ENCODE peak calls at places on chromosomes 2 and 18, in nine cellular contexts. Q is A549, V is Peyer's patch, Z is mucosa of descending colon, O is H9, F is neuronal stem cell, P is ovary, C is testis, W is GM23248. B is an unnamed sample. For H3K9me3, the result is how much of the 10 kb centered on the place peaks cover.

GRCh38 chr2:143513081-143513480 is 383.9 kb downstream of the ARHGAP15 start:
- DNase-seq in C (peak), Z (peak), W (peak), V (no peak), O (peak), F (peak), Q (peak), P (peak), B (peak)

GRCh38 chr2:18593496-18593895 is 4.1 kb upstream of the NT5C1B start:
- DNase-seq in P (no peak), W (no peak), C (no peak), V (no peak), O (no peak), Q (no peak), F (no peak), Z (no peak), B (no peak)

GRCh38 chr2:198757069-198757468 is 700.7 kb downstream of the SATB2 start:
- DNase-seq in F (no peak), W (no peak), Z (no peak), C (no peak), V (no peak), P (no peak), O (no peak), Q (no peak), B (no peak)

GRCh38 chr18:23629444-23629946 is 33.2 kb downstream of the ANKRD29 start:
- DNase-seq in Z (peak), O (no peak), V (peak), W (no peak), P (no peak), Q (peak), F (no peak), C (no peak), B (no peak)

GRCh38 chr2:150147889-150148683 is 339.4 kb downstream of the RND3 start:
- DNase-seq in Z (no peak), F (no peak), W (no peak), V (no peak), Q (no peak), C (no peak), P (no peak), O (no peak), B (no peak)

GRCh38 chr18:3722662-3723433 is 272.9 kb downstream of the TGIF1 start:
- DNase-seq in P (no peak), Q (no peak), F (no peak), W (no peak), O (no peak), V (no peak), Z (no peak), C (no peak), B (no peak)

GRCh38 chr2:218962859-218963492 is 3.5 kb downstream of the CDK5R2 start:
- DNase-seq in Q (peak), O (peak), Z (peak), W (peak), V (peak), C (peak), P (peak), F (peak), B (peak)

GRCh38 chr2:46094689-46095088 is 202.5 kb upstream of the EPAS1 start:
- DNase-seq in O (no peak), Z (no peak), C (no peak), Q (no peak), F (no peak), V (no peak), W (peak), P (no peak), B (no peak)

GRCh38 chr2:117717072-117717471 is 97.4 kb upstream of the DDX18 start:
- DNase-seq in C (no peak), P (no peak), W (no peak), V (no peak), Q (no peak), F (no peak), Z (no peak), O (no peak), B (no peak)

GRCh38 chr2:225114924-225115323 is 72.7 kb upstream of the DOCK10 start:
- DNase-seq in Q (no peak), W (no peak), V (no peak), O (no peak), C (no peak), P (no peak), Z (no peak), F (no peak), B (no peak)

GRCh38 chr2:1527153-1527992 is 114.1 kb downstream of the TPO start:
- DNase-seq in F (no peak), Z (no peak), C (no peak), V (no peak), W (no peak), Q (no peak), P (no peak), O (no peak), B (no peak)

GRCh38 chr2:98936133-98936916 is at the start of gene CRACDL:
- DNase-seq in P (no peak), C (peak), W (peak), F (peak), Q (no peak), V (no peak), O (no peak), Z (peak), B (no peak)

GRCh38 chr2:90069290-90069894 is 1377.9 kb downstream of the RPIA start:
- DNase-seq in W (peak), P (no peak), V (peak), O (no peak), F (peak), C (peak), Q (peak), Z (peak), B (peak)

GRCh38 chr2:110869472-110870446 is 137.4 kb downstream of the ACOXL start:
- DNase-seq in O (peak), Z (no peak), V (peak), W (peak), Q (no peak), C (no peak), F (no peak), P (no peak), B (peak)

GRCh38 chr2:188808921-188809320 is 165.3 kb upstream of the COL3A1 start:
- DNase-seq in W (peak), C (no peak), Q (no peak), F (no peak), P (no peak), V (no peak), O (no peak), Z (no peak), B (no peak)

GRCh38 chr2:28393115-28393836 is 618 bp downstream of the FOSL2 start:
- DNase-seq in O (no peak), F (no peak), P (peak), V (peak), Z (peak), C (peak), Q (no peak), W (peak), B (peak)

GRCh38 chr2:18749912-18750526 is 160.7 kb upstream of the NT5C1B start:
- DNase-seq in F (peak), Q (peak), W (peak), Z (peak), C (peak), V (peak), O (no peak), P (peak), B (peak)

GRCh38 chr2:151630372-151630771 is 103.9 kb downstream of the NEB start:
- DNase-seq in F (no peak), Z (no peak), C (no peak), W (no peak), Q (no peak), O (no peak), V (no peak), P (no peak), B (no peak)

GRCh38 chr2:158969717-158970521 is 1.5 kb downstream of the TANC1 start:
- DNase-seq in V (peak), P (peak), Z (peak), Q (no peak), W (peak), F (peak), C (peak), O (peak), B (peak)

GRCh38 chr2:170052151-170052550 is 125.8 kb upstream of the MYO3B start:
- DNase-seq in V (no peak), Q (no peak), P (no peak), Z (no peak), O (no peak), W (peak), C (no peak), F (no peak), B (no peak)

GRCh38 chr2:36441816-36442215 is 86.2 kb downstream of the CRIM1 start:
- DNase-seq in Z (no peak), F (no peak), V (no peak), W (peak), O (no peak), Q (no peak), P (no peak), C (no peak), B (no peak)

GRCh38 chr2:139386401-139386800 is 606.2 kb upstream of the NXPH2 start:
- DNase-seq in F (no peak), O (no peak), Q (no peak), Z (no peak), P (no peak), C (no peak), V (no peak), W (no peak), B (no peak)

GRCh38 chr18:57630759-57631660 is 9.4 kb upstream of the NARS1 start:
- DNase-seq in F (no peak), P (no peak), Z (no peak), Q (no peak), O (no peak), V (no peak), C (no peak), W (peak), B (no peak)

GRCh38 chr2:15983496-15983895 is 43.1 kb downstream of the MYCN start:
- DNase-seq in P (no peak), Q (no peak), Z (no peak), O (no peak), C (no peak), F (no peak), W (no peak), V (no peak), B (peak)
- H3K9me3 ChIP-seq in P (under half), Q (under half), Z (under half), O (under half), C (under half), F (under half), W (under half), V (under half), B (under half)

GRCh38 chr2:229178706-229179105 is 92.4 kb downstream of the PID1 start:
- DNase-seq in V (no peak), C (no peak), W (no peak), O (no peak), Z (no peak), P (no peak), F (no peak), Q (no peak), B (no peak)

GRCh38 chr2:229179598-229179997 is 91.5 kb downstream of the PID1 start:
- DNase-seq in P (no peak), C (peak), O (no peak), Z (no peak), F (no peak), Q (no peak), W (no peak), V (no peak), B (no peak)

GRCh38 chr2:229178117-229178516 is 93.0 kb downstream of the PID1 start:
- DNase-seq in W (no peak), O (no peak), F (no peak), Z (no peak), C (no peak), V (no peak), P (no peak), Q (no peak), B (no peak)

GRCh38 chr2:229176136-229176535 is 95.0 kb downstream of the PID1 start:
- DNase-seq in V (no peak), P (no peak), Q (no peak), C (no peak), F (no peak), W (no peak), Z (no peak), O (no peak), B (no peak)

DNA sequence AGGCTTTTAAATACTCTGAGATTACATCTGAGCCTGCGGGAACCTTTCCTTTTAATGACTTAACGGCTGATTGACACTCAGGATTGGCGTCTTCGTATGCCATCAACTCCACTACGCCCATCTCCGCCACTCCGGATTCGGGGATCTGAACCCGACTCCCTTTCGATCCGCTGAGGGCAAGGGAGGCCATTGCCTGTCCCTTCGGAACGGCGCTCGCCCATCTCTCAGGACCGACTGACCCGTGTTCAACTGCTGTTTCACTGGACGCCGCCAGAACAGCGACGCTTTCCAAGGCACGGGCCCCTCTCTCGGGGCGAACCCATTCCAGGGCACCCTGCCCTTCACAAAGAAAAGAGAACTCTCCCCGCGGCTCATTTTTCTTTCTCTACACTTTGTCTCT is 90.4 kb downstream of the PID1 start:
- DNase-seq in Q (no peak), W (no peak), F (no peak), P (no peak), O (no peak), C (no peak), V (no peak), Z (no peak), B (no peak)
- H3K9me3 ChIP-seq in Q (under half), W (under half), F (under half), P (under half), O (under half), C (under half), V (under half), Z (under half), B (under half)

GRCh38 chr2:22153974-22154373 is 1030.2 kb downstream of the TDRD15 start:
- DNase-seq in Z (no peak), Q (no peak), W (no peak), P (no peak), C (no peak), O (no peak), F (no peak), V (no peak), B (peak)
- H3K9me3 ChIP-seq in Z (under half), Q (under half), W (under half), P (under half), C (under half), O (under half), F (under half), V (under half), B (under half)

GRCh38 chr18:46751882-46752281 is 5.0 kb downstream of the ST8SIA5 start:
- DNase-seq in Q (no peak), O (no peak), W (no peak), Z (no peak), F (no peak), C (no peak), P (no peak), V (no peak), B (no peak)
- H3K9me3 ChIP-seq in Q (under half), O (under half), W (under half), Z (under half), F (under half), C (under half), P (under half), V (under half), B (under half)

DNA sequence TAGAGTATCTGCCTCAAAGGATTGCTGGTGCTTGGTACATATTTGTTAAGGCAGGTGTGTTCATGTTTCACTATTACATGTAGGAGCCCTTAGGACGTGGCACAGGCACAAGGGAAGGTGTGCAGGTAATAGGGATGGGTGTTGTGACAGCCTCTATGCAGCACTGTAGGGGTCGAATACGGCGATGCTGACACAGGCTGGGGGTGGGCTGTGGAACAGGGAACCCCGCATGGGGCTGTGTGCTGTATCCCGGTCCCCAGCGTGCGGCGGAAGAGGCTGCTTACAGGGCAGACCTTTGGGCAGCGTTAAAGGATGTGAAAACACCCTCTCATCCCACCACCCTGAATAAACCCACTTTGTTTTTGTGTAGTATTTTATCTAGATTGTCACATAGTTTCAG is 21.5 kb downstream of the B3GNT2 start:
- DNase-seq in V (no peak), C (no peak), P (no peak), F (no peak), Z (no peak), W (no peak), O (no peak), Q (no peak), B (no peak)
- H3K9me3 ChIP-seq in V (under half), C (under half), P (under half), F (under half), Z (under half), W (under half), O (under half), Q (under half), B (under half)

GRCh38 chr18:51952844-51953243 is 387.2 kb upstream of the DCC start:
- DNase-seq in F (no peak), O (no peak), Q (no peak), W (no peak), Z (no peak), P (no peak), V (no peak), C (no peak), B (no peak)

GRCh38 chr18:51957001-51957400 is 383.0 kb upstream of the DCC start:
- DNase-seq in Q (no peak), Z (no peak), P (no peak), W (no peak), V (no peak), O (no peak), C (no peak), F (no peak), B (no peak)

GRCh38 chr18:51953521-51953920 is 386.5 kb upstream of the DCC start:
- DNase-seq in P (no peak), Z (no peak), F (no peak), Q (no peak), W (no peak), C (no peak), O (no peak), V (no peak), B (no peak)

DNA sequence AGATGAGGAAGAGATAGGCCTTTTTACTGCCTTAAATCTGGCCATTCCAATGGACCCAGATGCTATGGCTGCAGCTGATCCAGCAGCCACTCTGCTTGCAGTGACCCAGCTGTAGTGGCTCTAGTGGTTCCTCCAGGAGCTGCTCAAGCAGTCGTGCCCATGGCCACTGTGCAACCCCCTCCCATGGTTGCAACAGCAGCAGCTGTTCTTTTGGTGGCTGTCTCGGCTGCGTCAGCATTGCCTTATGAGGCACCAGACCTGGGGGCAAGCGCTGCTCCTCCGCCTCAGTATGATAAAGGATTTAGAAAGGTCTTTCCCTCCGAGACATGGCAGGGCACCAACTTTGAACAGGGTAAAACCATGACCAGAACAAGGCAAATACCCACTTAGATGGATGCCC is 384.9 kb upstream of the DCC start:
- DNase-seq in P (no peak), Z (no peak), F (no peak), C (no peak), O (no peak), Q (no peak), W (no peak), V (no peak), B (no peak)
- H3K9me3 ChIP-seq in P (under half), Z (under half), F (under half), C (under half), O (under half), Q (under half), W (under half), V (under half), B (under half)